ENCODE peak calls at places on chromosomes 6 and 20, in eight cellular contexts. One of them, this sample, is unnamed.

GRCh38 chr6:106525111-106525884 is 104.0 kb downstream of the RTN4IP1 start:
- DNase-seq in cardiac fibroblast: no peak
- DNase-seq in GM13977: peak; percentile 43
- DNase-seq in GM12865: peak; percentile 79
- DNase-seq in CD8-positive, alpha-beta T cell: no peak
- DNase-seq in ascending aorta: no peak
- DNase-seq in stomach: no peak
- DNase-seq in A549: no peak
- DNase-seq in this sample: peak; percentile 52

GRCh38 chr20:39164642-39165041 is 202.5 kb downstream of the DHX35 start:
- DNase-seq in cardiac fibroblast: no peak
- DNase-seq in GM13977: no peak
- DNase-seq in GM12865: no peak
- DNase-seq in CD8-positive, alpha-beta T cell: no peak
- DNase-seq in ascending aorta: no peak
- DNase-seq in stomach: no peak
- DNase-seq in A549: no peak
- DNase-seq in this sample: no peak

GRCh38 chr20:63273635-63274380 is 1.2 kb downstream of the ARFGAP1 start:
- DNase-seq in cardiac fibroblast: peak; percentile 48
- DNase-seq in GM13977: no peak
- DNase-seq in GM12865: no peak
- DNase-seq in CD8-positive, alpha-beta T cell: no peak
- DNase-seq in ascending aorta: no peak
- DNase-seq in stomach: no peak
- DNase-seq in A549: peak; percentile 38
- DNase-seq in this sample: no peak

GRCh38 chr6:92767101-92767500 is 652.3 kb downstream of the EPHA7 start:
- DNase-seq in cardiac fibroblast: no peak
- DNase-seq in GM13977: no peak
- DNase-seq in GM12865: no peak
- DNase-seq in CD8-positive, alpha-beta T cell: no peak
- DNase-seq in ascending aorta: no peak
- DNase-seq in stomach: no peak
- DNase-seq in A549: no peak
- DNase-seq in this sample: no peak

GRCh38 chr6:167689751-167690150 is 137.0 kb upstream of the AFDN start:
- DNase-seq in cardiac fibroblast: peak; percentile 37
- DNase-seq in GM13977: no peak
- DNase-seq in GM12865: no peak
- DNase-seq in CD8-positive, alpha-beta T cell: no peak
- DNase-seq in ascending aorta: no peak
- DNase-seq in stomach: no peak
- DNase-seq in A549: no peak
- DNase-seq in this sample: no peak

GRCh38 chr6:126886106-126886505 is 232.4 kb upstream of the RSPO3 start:
- DNase-seq in cardiac fibroblast: no peak
- DNase-seq in GM13977: no peak
- DNase-seq in GM12865: no peak
- DNase-seq in CD8-positive, alpha-beta T cell: no peak
- DNase-seq in ascending aorta: no peak
- DNase-seq in stomach: no peak
- DNase-seq in A549: no peak
- DNase-seq in this sample: no peak

GRCh38 chr20:39397646-39398045 is 435.5 kb downstream of the DHX35 start:
- DNase-seq in cardiac fibroblast: no peak
- DNase-seq in GM13977: no peak
- DNase-seq in GM12865: no peak
- DNase-seq in CD8-positive, alpha-beta T cell: no peak
- DNase-seq in ascending aorta: no peak
- DNase-seq in stomach: no peak
- DNase-seq in A549: no peak
- DNase-seq in this sample: no peak

GRCh38 chr6:37381579-37381978 is 27.8 kb downstream of the RNF8 start:
- DNase-seq in cardiac fibroblast: peak; percentile 67
- DNase-seq in GM13977: peak; percentile 65
- DNase-seq in GM12865: peak; percentile 83
- DNase-seq in CD8-positive, alpha-beta T cell: no peak
- DNase-seq in ascending aorta: no peak
- DNase-seq in stomach: peak; percentile 54
- DNase-seq in A549: peak; percentile 71
- DNase-seq in this sample: peak; percentile 62

GRCh38 chr6:143549221-143549620 is 37.7 kb upstream of the FUCA2 start:
- DNase-seq in cardiac fibroblast: no peak
- DNase-seq in GM13977: no peak
- DNase-seq in GM12865: no peak
- DNase-seq in CD8-positive, alpha-beta T cell: no peak
- DNase-seq in ascending aorta: no peak
- DNase-seq in stomach: no peak
- DNase-seq in A549: no peak
- DNase-seq in this sample: no peak

GRCh38 chr6:52360028-52360427 is 1.9 kb upstream of the PAQR8 start:
- DNase-seq in cardiac fibroblast: no peak
- DNase-seq in GM13977: no peak
- DNase-seq in GM12865: no peak
- DNase-seq in CD8-positive, alpha-beta T cell: no peak
- DNase-seq in ascending aorta: no peak
- DNase-seq in stomach: no peak
- DNase-seq in A549: no peak
- DNase-seq in this sample: no peak

GRCh38 chr20:1964659-1965405 is 29.0 kb downstream of the PDYN start:
- DNase-seq in cardiac fibroblast: no peak
- DNase-seq in GM13977: no peak
- DNase-seq in GM12865: no peak
- DNase-seq in CD8-positive, alpha-beta T cell: no peak
- DNase-seq in ascending aorta: no peak
- DNase-seq in stomach: no peak
- DNase-seq in A549: no peak
- DNase-seq in this sample: no peak

GRCh38 chr6:39102024-39102820 is 12.8 kb downstream of the SAYSD1 start:
- DNase-seq in cardiac fibroblast: peak; percentile 84
- DNase-seq in GM13977: no peak
- DNase-seq in GM12865: peak; percentile 52
- DNase-seq in CD8-positive, alpha-beta T cell: no peak
- DNase-seq in ascending aorta: no peak
- DNase-seq in stomach: peak; percentile 55
- DNase-seq in A549: no peak
- DNase-seq in this sample: peak; percentile 49

DNA sequence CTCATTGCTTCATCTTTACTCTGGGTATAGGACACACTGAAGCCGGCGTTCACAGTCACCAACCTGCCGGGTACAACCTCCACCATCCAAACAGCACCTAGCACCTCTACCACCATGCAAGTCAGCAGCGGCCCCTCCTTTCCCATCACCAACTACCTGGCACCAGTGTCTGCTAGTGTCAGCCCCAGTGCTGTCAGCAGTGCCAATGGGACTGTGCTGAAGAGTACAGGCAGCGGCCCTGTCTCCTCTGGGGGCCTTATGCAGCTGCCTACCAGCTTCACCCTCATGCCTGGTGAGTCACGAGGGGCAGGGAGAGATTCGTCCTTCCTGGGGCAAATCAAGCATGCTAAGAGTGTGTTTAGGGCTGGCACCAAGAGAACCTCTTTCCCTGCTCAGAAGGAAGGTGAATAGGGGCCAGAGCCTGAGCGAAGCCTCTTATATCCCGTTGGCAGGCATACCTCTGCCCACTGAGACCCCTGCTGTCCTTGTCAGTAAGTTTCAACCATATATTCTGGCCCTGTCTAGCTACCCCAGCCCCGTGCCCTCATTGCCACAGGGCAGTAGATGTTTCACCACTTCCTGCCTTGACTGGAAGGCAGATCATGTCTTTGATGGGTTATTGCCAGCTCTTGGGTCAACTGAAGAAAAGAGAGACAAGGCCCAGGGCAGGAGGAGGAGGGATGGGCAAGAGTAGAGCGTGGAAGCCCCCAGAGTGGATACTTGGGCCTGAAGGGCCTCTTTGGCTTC is 4.8 kb downstream of the SRF start:
- DNase-seq in cardiac fibroblast: no peak
- DNase-seq in GM13977: no peak
- DNase-seq in GM12865: no peak
- DNase-seq in CD8-positive, alpha-beta T cell: no peak
- DNase-seq in ascending aorta: no peak
- DNase-seq in stomach: no peak
- DNase-seq in A549: no peak
- DNase-seq in this sample: no peak
- TF ChIP-seq CTCF in cardiac fibroblast: no peak
- TF ChIP-seq CTCF in GM13977: no peak
- TF ChIP-seq CTCF in GM12865: no peak
- TF ChIP-seq CTCF in CD8-positive, alpha-beta T cell: no peak
- TF ChIP-seq CTCF in ascending aorta: no peak
- TF ChIP-seq CTCF in stomach: no peak
- TF ChIP-seq CTCF in A549: no peak
- TF ChIP-seq CTCF in this sample: no peak

GRCh38 chr20:49982346-49983122 is at the start of gene SNAI1:
- DNase-seq in cardiac fibroblast: peak; percentile 92
- DNase-seq in GM13977: peak; percentile 99
- DNase-seq in GM12865: peak; percentile 89
- DNase-seq in CD8-positive, alpha-beta T cell: peak; percentile 65
- DNase-seq in ascending aorta: peak; percentile 84
- DNase-seq in stomach: peak; percentile 86
- DNase-seq in A549: peak; percentile 88
- DNase-seq in this sample: peak; percentile 99
- TF ChIP-seq CTCF in cardiac fibroblast: peak; percentile 23
- TF ChIP-seq CTCF in GM13977: peak; percentile 55
- TF ChIP-seq CTCF in GM12865: peak; percentile 47
- TF ChIP-seq CTCF in CD8-positive, alpha-beta T cell: peak; percentile 55
- TF ChIP-seq CTCF in ascending aorta: peak; percentile 84
- TF ChIP-seq CTCF in stomach: peak; percentile 25
- TF ChIP-seq CTCF in A549: peak; percentile 90
- TF ChIP-seq CTCF in this sample: no peak

GRCh38 chr20:8210749-8211148 is 78.7 kb downstream of the PLCB1 start:
- DNase-seq in cardiac fibroblast: no peak
- DNase-seq in GM13977: no peak
- DNase-seq in GM12865: no peak
- DNase-seq in CD8-positive, alpha-beta T cell: no peak
- DNase-seq in ascending aorta: no peak
- DNase-seq in stomach: no peak
- DNase-seq in A549: no peak
- DNase-seq in this sample: no peak
- TF ChIP-seq CTCF in cardiac fibroblast: no peak
- TF ChIP-seq CTCF in GM13977: no peak
- TF ChIP-seq CTCF in GM12865: no peak
- TF ChIP-seq CTCF in CD8-positive, alpha-beta T cell: no peak
- TF ChIP-seq CTCF in ascending aorta: no peak
- TF ChIP-seq CTCF in stomach: no peak
- TF ChIP-seq CTCF in A549: no peak
- TF ChIP-seq CTCF in this sample: no peak

GRCh38 chr6:90611543-90611864 is 24.6 kb upstream of the MAP3K7 start:
- DNase-seq in cardiac fibroblast: no peak
- DNase-seq in GM13977: no peak
- DNase-seq in GM12865: no peak
- DNase-seq in CD8-positive, alpha-beta T cell: no peak
- DNase-seq in ascending aorta: no peak
- DNase-seq in stomach: no peak
- DNase-seq in A549: no peak
- DNase-seq in this sample: no peak
- TF ChIP-seq CTCF in cardiac fibroblast: no peak
- TF ChIP-seq CTCF in GM13977: no peak
- TF ChIP-seq CTCF in GM12865: no peak
- TF ChIP-seq CTCF in CD8-positive, alpha-beta T cell: no peak
- TF ChIP-seq CTCF in ascending aorta: no peak
- TF ChIP-seq CTCF in stomach: no peak
- TF ChIP-seq CTCF in A549: no peak
- TF ChIP-seq CTCF in this sample: no peak

GRCh38 chr20:24872291-24873014 is 76.6 kb upstream of the CST7 start:
- DNase-seq in cardiac fibroblast: no peak
- DNase-seq in GM13977: no peak
- DNase-seq in GM12865: peak; percentile 52
- DNase-seq in CD8-positive, alpha-beta T cell: no peak
- DNase-seq in ascending aorta: no peak
- DNase-seq in stomach: no peak
- DNase-seq in A549: no peak
- DNase-seq in this sample: no peak

GRCh38 chr20:24871429-24872213 is 77.4 kb upstream of the CST7 start:
- DNase-seq in cardiac fibroblast: no peak
- DNase-seq in GM13977: no peak
- DNase-seq in GM12865: no peak
- DNase-seq in CD8-positive, alpha-beta T cell: no peak
- DNase-seq in ascending aorta: no peak
- DNase-seq in stomach: no peak
- DNase-seq in A549: no peak
- DNase-seq in this sample: no peak

GRCh38 chr20:24868959-24869358 is 80.1 kb upstream of the CST7 start:
- DNase-seq in cardiac fibroblast: no peak
- DNase-seq in GM13977: no peak
- DNase-seq in GM12865: no peak
- DNase-seq in CD8-positive, alpha-beta T cell: no peak
- DNase-seq in ascending aorta: no peak
- DNase-seq in stomach: no peak
- DNase-seq in A549: no peak
- DNase-seq in this sample: no peak

GRCh38 chr20:24873015-24873620 is 76.0 kb upstream of the CST7 start:
- DNase-seq in cardiac fibroblast: no peak
- DNase-seq in GM13977: no peak
- DNase-seq in GM12865: no peak
- DNase-seq in CD8-positive, alpha-beta T cell: no peak
- DNase-seq in ascending aorta: no peak
- DNase-seq in stomach: no peak
- DNase-seq in A549: no peak
- DNase-seq in this sample: no peak

GRCh38 chr20:24870876-24871275 is 78.2 kb upstream of the CST7 start:
- DNase-seq in cardiac fibroblast: no peak
- DNase-seq in GM13977: no peak
- DNase-seq in GM12865: peak; percentile 37
- DNase-seq in CD8-positive, alpha-beta T cell: no peak
- DNase-seq in ascending aorta: no peak
- DNase-seq in stomach: no peak
- DNase-seq in A549: no peak
- DNase-seq in this sample: no peak
- TF ChIP-seq CTCF in cardiac fibroblast: no peak
- TF ChIP-seq CTCF in GM13977: no peak
- TF ChIP-seq CTCF in GM12865: no peak
- TF ChIP-seq CTCF in CD8-positive, alpha-beta T cell: no peak
- TF ChIP-seq CTCF in ascending aorta: no peak
- TF ChIP-seq CTCF in stomach: no peak
- TF ChIP-seq CTCF in A549: no peak
- TF ChIP-seq CTCF in this sample: no peak

GRCh38 chr6:159125014-159125609 is 44.1 kb upstream of the FNDC1 start:
- DNase-seq in cardiac fibroblast: no peak
- DNase-seq in GM13977: no peak
- DNase-seq in GM12865: no peak
- DNase-seq in CD8-positive, alpha-beta T cell: no peak
- DNase-seq in ascending aorta: no peak
- DNase-seq in stomach: no peak
- DNase-seq in A549: no peak
- DNase-seq in this sample: no peak
- TF ChIP-seq CTCF in cardiac fibroblast: peak; percentile 21
- TF ChIP-seq CTCF in GM13977: no peak
- TF ChIP-seq CTCF in GM12865: no peak
- TF ChIP-seq CTCF in CD8-positive, alpha-beta T cell: peak; percentile 49
- TF ChIP-seq CTCF in ascending aorta: no peak
- TF ChIP-seq CTCF in stomach: no peak
- TF ChIP-seq CTCF in A549: peak; percentile 28
- TF ChIP-seq CTCF in this sample: no peak

This sample was measured in GM20000.